ENCODE peak calls at places on chromosomes 12 and 14, in five cellular contexts. A is PC-9, G is endothelial cell of umbilical vein, I is CD14-positive monocyte, M is H9. C is an unnamed sample.
A peak's percentile ranks its signal among the peaks of the same experiment; 100 is the strongest.

GRCh38 chr12:27972721-27973120 is at the start of gene PTHLH:
- DNase-seq in A (no peak), G (no peak), I (no peak), M (no peak), C (no peak)

GRCh38 chr14:60863251-60863650 is 117.6 kb downstream of the TRMT5 start:
- DNase-seq in A (no peak), G (no peak), I (no peak), M (no peak), C (no peak)

GRCh38 chr12:123106640-123107359 is 44.1 kb downstream of the PITPNM2 start:
- DNase-seq in A (peak; percentile 50), G (peak; percentile 5), I (peak; percentile 95), M (peak; percentile 61), C (no peak)

GRCh38 chr14:64788706-64789105 is 84.5 kb downstream of the PLEKHG3 start:
- DNase-seq in A (peak; percentile 59), G (peak; percentile 75), I (no peak), M (no peak), C (peak; percentile 88)

GRCh38 chr12:41264281-41264680 is 76.2 kb downstream of the PDZRN4 start:
- DNase-seq in A (no peak), G (peak; percentile 16), I (no peak), M (no peak), C (peak; percentile 12)

GRCh38 chr12:96710127-96710745 is 196.8 kb upstream of the NEDD1 start:
- DNase-seq in A (no peak), G (no peak), I (no peak), M (peak; percentile 72), C (no peak)

GRCh38 chr14:52949711-52950409 is 990 bp downstream of the FERMT2 start:
- DNase-seq in A (no peak), G (peak; percentile 58), I (no peak), M (no peak), C (peak; percentile 68)

GRCh38 chr14:101442451-101442850 is 118.8 kb upstream of the DIO3 start:
- DNase-seq in A (no peak), G (no peak), I (no peak), M (no peak), C (no peak)

GRCh38 chr12:130805635-130806034 is 33.4 kb downstream of the STX2 start:
- DNase-seq in A (no peak), G (no peak), I (no peak), M (peak; percentile 10), C (no peak)

GRCh38 chr12:12716151-12716844 is 870 bp upstream of the CDKN1B start:
- DNase-seq in A (peak; percentile 19), G (peak; percentile 93), I (no peak), M (no peak), C (peak; percentile 60)

GRCh38 chr14:27605298-27605697 is 1007.5 kb upstream of the NOVA1 start:
- DNase-seq in A (no peak), G (no peak), I (no peak), M (no peak), C (no peak)

GRCh38 chr12:50090391-50090790 is 5.2 kb downstream of the SMARCD1 start:
- DNase-seq in A (no peak), G (no peak), I (no peak), M (no peak), C (no peak)

GRCh38 chr14:58765843-58766242 is 128.1 kb downstream of the DACT1 start:
- DNase-seq in A (no peak), G (no peak), I (no peak), M (no peak), C (no peak)

GRCh38 chr14:75697918-75698317 is 36.9 kb downstream of the TTLL5 start:
- DNase-seq in A (no peak), G (no peak), I (no peak), M (no peak), C (no peak)

GRCh38 chr12:34218193-34219045 is 196.1 kb downstream of the ALG10 start:
- DNase-seq in A (peak; percentile 73), G (peak; percentile 55), I (no peak), M (peak; percentile 51), C (peak; percentile 13)

GRCh38 chr12:56574210-56574609 is 52.6 kb downstream of the RBMS2 start:
- DNase-seq in A (no peak), G (peak; percentile 40), I (no peak), M (no peak), C (no peak)

GRCh38 chr14:32565256-32565655 is 236.2 kb downstream of the AKAP6 start:
- DNase-seq in A (no peak), G (peak; percentile 10), I (no peak), M (no peak), C (peak; percentile 3)

GRCh38 chr14:29518335-29518734 is 409.3 kb downstream of the PRKD1 start:
- DNase-seq in A (no peak), G (peak; percentile 5), I (no peak), M (no peak), C (peak; percentile 19)

GRCh38 chr14:89424241-89424640 is 7.2 kb upstream of the FOXN3 start:
- DNase-seq in A (no peak), G (no peak), I (no peak), M (no peak), C (no peak)

GRCh38 chr12:20415013-20415412 is 46.7 kb downstream of the PDE3A start:
- DNase-seq in A (no peak), G (peak; percentile 92), I (no peak), M (no peak), C (peak; percentile 42)

GRCh38 chr12:131430158-131430772 is 280.6 kb upstream of the SFSWAP start:
- DNase-seq in A (no peak), G (no peak), I (no peak), M (no peak), C (no peak)

GRCh38 chr12:115963030-115963480 is 314.4 kb downstream of the MED13L start:
- DNase-seq in A (no peak), G (no peak), I (no peak), M (no peak), C (peak; percentile 74)

GRCh38 chr12:103529306-103529705 is 33.5 kb upstream of the C12orf42 start:
- DNase-seq in A (no peak), G (no peak), I (no peak), M (no peak), C (no peak)

GRCh38 chr12:17276196-17276595 is 670.2 kb upstream of the LMO3 start:
- DNase-seq in A (no peak), G (no peak), I (no peak), M (no peak), C (no peak)

GRCh38 chr12:17283563-17283962 is 677.6 kb upstream of the LMO3 start:
- DNase-seq in A (no peak), G (no peak), I (no peak), M (no peak), C (no peak)

GRCh38 chr12:17284873-17285272 is 678.9 kb upstream of the LMO3 start:
- DNase-seq in A (no peak), G (no peak), I (no peak), M (no peak), C (no peak)

DNA sequence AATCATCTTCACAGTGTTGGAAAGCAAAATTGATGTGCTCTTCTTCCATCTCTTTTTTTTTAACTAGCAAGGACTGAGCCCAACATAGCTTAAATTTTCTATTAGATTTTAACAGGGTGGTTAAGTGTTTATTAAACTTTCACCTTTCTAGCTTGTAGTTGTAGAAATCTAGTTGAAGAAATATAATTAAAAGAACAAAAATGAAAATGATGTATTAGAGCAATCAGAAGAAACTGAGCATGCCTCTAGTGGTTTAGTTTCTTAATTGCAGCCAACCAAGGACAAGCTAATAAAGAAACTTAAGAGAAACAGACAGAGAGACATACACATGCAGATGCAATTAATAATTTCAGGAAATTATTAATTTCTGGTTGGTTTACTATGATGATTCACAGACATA is 673.0 kb upstream of the LMO3 start:
- DNase-seq in A (no peak), G (no peak), I (no peak), M (no peak), C (no peak)
- TF ChIP-seq CTCF in A (peak; percentile 60), G (no peak), I (no peak), M (peak; percentile 64), C (no peak)

DNA sequence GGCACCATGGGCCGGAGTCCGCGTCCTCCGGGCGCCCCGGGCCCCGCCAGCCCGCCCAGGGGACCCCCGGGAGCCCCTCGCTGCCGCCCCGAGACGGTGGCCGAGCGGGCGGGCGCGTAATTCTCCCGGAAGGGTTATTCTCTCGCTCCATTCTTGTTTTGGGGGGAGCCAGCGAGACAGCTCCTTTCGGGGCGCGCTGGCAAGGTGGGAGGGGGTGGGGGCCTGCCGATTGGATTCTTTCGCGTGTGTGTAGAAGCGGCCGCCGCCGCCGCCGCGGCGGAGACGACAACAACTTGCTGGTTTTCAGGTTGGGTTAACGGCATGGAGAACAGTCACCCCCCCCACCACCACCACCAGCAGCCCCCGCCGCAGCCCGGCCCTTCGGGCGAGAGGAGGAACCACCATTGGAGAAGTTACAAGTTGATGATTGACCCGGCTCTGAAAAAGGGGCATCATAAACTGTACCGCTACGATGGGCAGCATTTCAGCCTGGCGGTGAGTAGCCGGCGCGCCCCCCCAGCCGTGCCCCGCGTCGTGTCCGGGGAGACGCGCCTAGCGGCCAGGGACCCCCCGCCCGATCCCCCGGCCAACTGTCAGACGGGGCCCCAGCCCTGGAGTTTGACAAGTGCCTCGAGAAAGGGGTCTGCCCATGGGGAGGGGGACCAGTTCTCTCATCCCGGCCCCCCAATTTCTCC is 755 bp downstream of the SETD1B start:
- DNase-seq in A (no peak), G (peak; percentile 39), I (no peak), M (no peak), C (peak; percentile 43)
- TF ChIP-seq CTCF in A (no peak), G (no peak), I (no peak), M (no peak), C (no peak)

GRCh38 chr12:132559652-132560420 is 50.5 kb downstream of the LRCOL1 start:
- DNase-seq in A (peak; percentile 58), G (peak; percentile 39), I (no peak), M (peak; percentile 69), C (peak; percentile 25)

GRCh38 chr12:132562489-132563045 is 47.8 kb downstream of the LRCOL1 start:
- DNase-seq in A (no peak), G (no peak), I (no peak), M (no peak), C (no peak)

GRCh38 chr12:132560831-132561783 is 49.3 kb downstream of the LRCOL1 start:
- DNase-seq in A (peak; percentile 79), G (peak; percentile 63), I (no peak), M (peak; percentile 92), C (peak; percentile 53)

GRCh38 chr12:132560421-132560830 is 50.0 kb downstream of the LRCOL1 start:
- DNase-seq in A (peak; percentile 46), G (peak; percentile 26), I (no peak), M (no peak), C (no peak)

DNA sequence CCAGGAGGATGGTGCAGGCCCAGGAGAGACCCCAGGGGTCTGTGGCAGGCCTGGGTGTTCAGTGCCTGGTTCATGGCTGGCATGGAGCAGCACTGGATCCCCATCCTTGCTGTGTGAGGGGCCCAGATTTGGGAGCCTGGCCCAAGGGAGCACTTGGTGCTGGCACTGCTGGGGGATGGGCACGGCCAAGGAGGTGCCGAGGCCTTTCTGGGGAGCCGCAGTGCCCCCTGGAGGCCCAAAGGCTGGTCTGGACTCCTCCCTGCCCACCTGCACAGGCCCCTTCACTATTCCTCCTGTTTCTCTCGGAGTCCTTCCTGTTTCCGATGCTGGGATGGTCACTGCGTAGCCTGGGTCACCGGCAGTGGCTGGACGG is 48.6 kb downstream of the LRCOL1 start:
- DNase-seq in A (peak; percentile 37), G (no peak), I (no peak), M (peak; percentile 79), C (no peak)
- TF ChIP-seq CTCF in A (no peak), G (peak; percentile 27), I (no peak), M (peak; percentile 63), C (peak; percentile 56)

DNA sequence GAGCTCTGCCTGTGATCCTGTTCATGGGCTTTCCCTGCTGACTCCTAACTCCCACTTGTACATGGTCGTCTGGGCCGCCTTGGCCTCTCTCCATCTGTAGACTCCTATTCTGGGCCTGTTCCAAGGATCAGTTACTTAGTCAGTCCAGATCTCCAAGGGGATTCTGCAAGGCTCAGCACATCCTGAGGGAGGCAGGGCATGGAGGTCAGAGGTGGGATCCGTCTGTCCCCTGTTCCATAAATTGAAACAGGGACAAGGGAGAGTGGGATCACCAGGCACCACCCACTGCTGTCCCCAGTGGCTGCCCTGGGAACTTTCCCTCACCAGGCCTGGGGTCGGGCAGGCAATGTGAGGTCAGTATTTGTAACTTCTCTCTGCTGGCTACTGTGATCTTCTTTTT is 43.5 kb downstream of the KCTD10 start:
- DNase-seq in A (no peak), G (no peak), I (no peak), M (peak; percentile 77), C (no peak)
- TF ChIP-seq CTCF in A (peak; percentile 45), G (no peak), I (peak; percentile 25), M (peak; percentile 67), C (peak; percentile 17)

C was measured in astrocyte of the spinal cord.